ENCODE peak calls at places on chromosomes 11 and 22, in four cellular contexts. V is lower leg skin; X is stimulated activated CD8-positive, alpha-beta memory T cell treated with anti-CD3 and anti-CD28 coated beads, Interleukin-2, amount 100 ng/mL, for 48 hours; K is AG04450. T is an unnamed sample.
A peak's percentile ranks its signal among the peaks of the same experiment; 100 is the strongest.

GRCh38 chr11:120218695-120219033 is 7.8 kb downstream of the OAF start:
- DNase-seq in K (no peak), X (no peak), V (no peak), T (no peak)

GRCh38 chr11:79100093-79100704 is 340.6 kb downstream of the TENM4 start:
- DNase-seq in V (no peak), K (no peak), X (peak; percentile 10), T (peak; percentile 41)

GRCh38 chr11:43547411-43547718 is 133.2 kb upstream of the HSD17B12 start:
- DNase-seq in V (no peak), K (no peak), X (no peak), T (no peak)

GRCh38 chr22:17566776-17567175 is 3.5 kb downstream of the SLC25A18 start:
- DNase-seq in X (no peak), K (no peak), V (no peak), T (no peak)

GRCh38 chr11:12922980-12923507 is 86.1 kb upstream of the RASSF10 start:
- DNase-seq in V (no peak), K (no peak), X (no peak), T (no peak)

GRCh38 chr11:9529333-9529648 is 44.2 kb upstream of the WEE1 start:
- DNase-seq in V (no peak), K (no peak), X (no peak), T (no peak)

GRCh38 chr11:101441747-101442146 is 142.1 kb downstream of the TRPC6 start:
- DNase-seq in X (no peak), V (no peak), K (no peak), T (no peak)

GRCh38 chr11:118705111-118705741 is 25.8 kb upstream of the TREH start:
- DNase-seq in V (no peak), K (no peak), X (no peak), T (no peak)

GRCh38 chr22:38578505-38578904 is 8.5 kb upstream of the DMC1 start:
- DNase-seq in X (no peak), K (no peak), V (no peak), T (no peak)

GRCh38 chr11:31509017-31509411 is 408 bp downstream of the IMMP1L start:
- DNase-seq in X (no peak), V (no peak), K (no peak), T (no peak)

GRCh38 chr22:44191036-44191454 is 10.3 kb downstream of the PARVG start:
- DNase-seq in X (peak; percentile 32), V (no peak), K (no peak), T (no peak)

GRCh38 chr11:129503646-129504045 is 128.0 kb downstream of the BARX2 start:
- DNase-seq in V (no peak), K (no peak), X (no peak), T (no peak)

GRCh38 chr11:128840137-128840536 is 27.0 kb downstream of the KCNJ1 start:
- DNase-seq in V (no peak), K (no peak), X (no peak), T (no peak)

GRCh38 chr11:57546451-57546850 is 9.1 kb downstream of the SMTNL1 start:
- DNase-seq in X (no peak), K (no peak), V (no peak), T (no peak)

GRCh38 chr11:23729088-23729487 is 767.8 kb upstream of the LUZP2 start:
- DNase-seq in K (no peak), V (no peak), X (no peak), T (no peak)

GRCh38 chr11:19970944-19971343 is 189.3 kb downstream of the DBX1 start:
- DNase-seq in V (no peak), X (peak; percentile 26), K (no peak), T (no peak)